ENCODE peak calls at places on chromosomes 7 and 10, in four cellular contexts. Y is H1, I is SK-N-SH, Q is HCT116. C is an unnamed sample.
A peak's percentile ranks its signal among the peaks of the same experiment; 100 is the strongest.

GRCh38 chr10:106500585-106501525 is 663.7 kb downstream of the SORCS1 start:
- DNase-seq in Y (no peak), I (no peak), Q (no peak), C (no peak)

GRCh38 chr7:12092499-12093130 is 118.5 kb upstream of the TMEM106B start:
- DNase-seq in Y (no peak), I (no peak), Q (no peak), C (no peak)

GRCh38 chr7:1599571-1600395 is 30.0 kb upstream of the PSMG3 start:
- DNase-seq in Y (no peak), I (peak; percentile 62), Q (no peak), C (no peak)

GRCh38 chr10:130434446-130435385 is 298.5 kb downstream of the GLRX3 start:
- DNase-seq in Y (no peak), I (no peak), Q (no peak), C (no peak)

GRCh38 chr7:39851466-39852045 is 98.5 kb upstream of the CDK13 start:
- DNase-seq in Y (no peak), I (no peak), Q (no peak), C (no peak)

GRCh38 chr7:149670288-149670687 is 103.1 kb downstream of the ZNF467 start:
- DNase-seq in Y (no peak), I (peak; percentile 64), Q (no peak), C (peak; percentile 32)

GRCh38 chr10:101285093-101285463 is 55.8 kb upstream of the LBX1 start:
- DNase-seq in Y (no peak), I (no peak), Q (no peak), C (no peak)

GRCh38 chr7:101365956-101366355 is 3.3 kb downstream of the COL26A1 start:
- DNase-seq in Y (no peak), I (no peak), Q (no peak), C (no peak)

GRCh38 chr10:29254123-29255046 is 34.5 kb upstream of the LYZL1 start:
- DNase-seq in Y (no peak), I (peak; percentile 81), Q (no peak), C (no peak)

GRCh38 chr10:79417266-79417665 is 28.2 kb downstream of the ZCCHC24 start:
- DNase-seq in Y (no peak), I (no peak), Q (no peak), C (no peak)

GRCh38 chr7:650339-651031 is 76.0 kb upstream of the DNAAF5 start:
- DNase-seq in Y (no peak), I (no peak), Q (no peak), C (no peak)

GRCh38 chr7:2680792-2681490 is 7.1 kb upstream of the AMZ1 start:
- DNase-seq in Y (peak; percentile 46), I (peak; percentile 94), Q (peak; percentile 56), C (peak; percentile 98)

GRCh38 chr7:137772221-137772620 is 74.6 kb downstream of the DGKI start:
- DNase-seq in Y (no peak), I (no peak), Q (no peak), C (no peak)

GRCh38 chr10:11793762-11794479 is 29.2 kb upstream of the PROSER2 start:
- DNase-seq in Y (no peak), I (no peak), Q (peak; percentile 86), C (no peak)

GRCh38 chr10:34049887-34050286 is 715.4 kb upstream of the NRP1 start:
- DNase-seq in Y (no peak), I (no peak), Q (no peak), C (no peak)

GRCh38 chr7:50317221-50317678 is 12.7 kb downstream of the IKZF1 start:
- DNase-seq in Y (no peak), I (no peak), Q (no peak), C (no peak)

GRCh38 chr7:70647801-70648491 is 484.0 kb upstream of the GALNT17 start:
- DNase-seq in Y (no peak), I (no peak), Q (no peak), C (no peak)

GRCh38 chr10:58334817-58335305 is at the start of gene UBE2D1:
- DNase-seq in Y (peak; percentile 47), I (peak; percentile 92), Q (peak; percentile 55), C (peak; percentile 86)

GRCh38 chr7:87875151-87876039 is 765 bp downstream of the SLC25A40 start:
- DNase-seq in Y (no peak), I (peak; percentile 86), Q (no peak), C (no peak)

GRCh38 chr7:5421626-5422323 is 1.9 kb downstream of the TNRC18 start:
- DNase-seq in Y (no peak), I (peak; percentile 67), Q (no peak), C (peak; percentile 89)

GRCh38 chr10:70053896-70054641 is 1.4 kb downstream of the MACROH2A2 start:
- DNase-seq in Y (no peak), I (peak; percentile 81), Q (peak; percentile 15), C (peak; percentile 39)

GRCh38 chr7:155764432-155764798 is 47.8 kb downstream of the SHH start:
- DNase-seq in Y (no peak), I (no peak), Q (no peak), C (no peak)

GRCh38 chr10:31603245-31604087 is 284.4 kb downstream of the ZEB1 start:
- DNase-seq in Y (peak; percentile 90), I (peak; percentile 98), Q (peak; percentile 90), C (peak; percentile 94)

GRCh38 chr7:76273503-76273902 is 29.0 kb upstream of the HSPB1 start:
- DNase-seq in Y (no peak), I (no peak), Q (no peak), C (no peak)

GRCh38 chr7:157394246-157395191 is 57.7 kb downstream of the DNAJB6 start:
- DNase-seq in Y (no peak), I (no peak), Q (no peak), C (no peak)

GRCh38 chr10:110083884-110084283 is 76.1 kb downstream of the ADD3 start:
- DNase-seq in Y (no peak), I (no peak), Q (no peak), C (no peak)

GRCh38 chr7:4794591-4795350 is 19.3 kb downstream of the AP5Z1 start:
- DNase-seq in Y (no peak), I (no peak), Q (no peak), C (peak; percentile 20)

GRCh38 chr7:15315678-15316077 is 246.1 kb downstream of the AGMO start:
- DNase-seq in Y (no peak), I (no peak), Q (no peak), C (no peak)

GRCh38 chr10:59432207-59432900 is 70.0 kb upstream of the FAM13C start:
- DNase-seq in Y (no peak), I (no peak), Q (no peak), C (no peak)

GRCh38 chr10:82668266-82668665 is 793.3 kb downstream of the NRG3 start:
- DNase-seq in Y (no peak), I (no peak), Q (no peak), C (no peak)
- TF ChIP-seq JUND in Y (no peak), I (peak; percentile 86), Q (no peak), C (no peak)

GRCh38 chr7:73830618-73830871 is 251 bp upstream of the CLDN4 start:
- DNase-seq in Y (no peak), I (no peak), Q (no peak), C (no peak)

GRCh38 chr7:73833251-73833919 is 2.6 kb downstream of the CLDN4 start:
- DNase-seq in Y (no peak), I (no peak), Q (no peak), C (peak; percentile 89)

GRCh38 chr7:73830872-73831655 is at the start of gene CLDN4:
- DNase-seq in Y (no peak), I (no peak), Q (peak; percentile 93), C (peak; percentile 99)

GRCh38 chr7:73832806-73833205 is 2.0 kb downstream of the CLDN4 start:
- DNase-seq in Y (no peak), I (no peak), Q (no peak), C (no peak)

GRCh38 chr7:73831656-73832579 is 1.1 kb downstream of the CLDN4 start:
- DNase-seq in Y (no peak), I (no peak), Q (peak; percentile 77), C (peak; percentile 98)
- TF ChIP-seq JUND in Y (no peak), I (no peak), Q (no peak), C (peak; percentile 60)

DNA sequence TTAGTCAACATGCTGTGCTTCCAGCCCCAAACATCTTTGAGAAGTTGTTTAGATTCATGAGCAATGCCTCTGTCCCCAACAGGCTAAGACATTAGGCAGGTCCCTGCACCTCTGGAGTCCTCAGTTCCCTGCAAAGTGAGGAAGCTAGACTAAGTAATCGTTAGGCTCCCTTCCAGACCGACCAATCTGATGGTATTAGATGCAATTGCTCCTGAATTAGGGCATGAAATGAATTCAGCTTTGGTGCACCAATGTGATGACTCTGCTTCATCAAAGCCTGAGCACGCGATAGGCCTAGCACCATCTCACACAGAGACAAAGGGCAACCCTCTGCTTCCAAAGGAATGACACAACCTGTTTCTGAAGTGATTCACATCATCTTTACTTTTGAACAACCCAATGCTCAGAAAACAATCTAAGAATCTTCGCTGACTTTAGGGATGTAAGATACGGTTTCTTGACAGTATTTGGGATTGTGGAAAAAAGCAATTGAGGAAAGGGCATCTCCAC is 723 bp upstream of the TES start:
- DNase-seq in Y (no peak), I (no peak), Q (no peak), C (no peak)
- TF ChIP-seq JUND in Y (no peak), I (no peak), Q (no peak), C (no peak)

GRCh38 chr10:89281606-89282395 is 20.0 kb upstream of the IFIT2 start:
- DNase-seq in Y (no peak), I (no peak), Q (no peak), C (no peak)

GRCh38 chr10:89279449-89279869 is 22.4 kb upstream of the IFIT2 start:
- DNase-seq in Y (no peak), I (no peak), Q (no peak), C (no peak)

GRCh38 chr10:89280501-89280900 is 21.3 kb upstream of the IFIT2 start:
- DNase-seq in Y (no peak), I (no peak), Q (no peak), C (no peak)

GRCh38 chr10:89283988-89284475 is 17.8 kb upstream of the IFIT2 start:
- DNase-seq in Y (no peak), I (peak; percentile 70), Q (no peak), C (no peak)

DNA sequence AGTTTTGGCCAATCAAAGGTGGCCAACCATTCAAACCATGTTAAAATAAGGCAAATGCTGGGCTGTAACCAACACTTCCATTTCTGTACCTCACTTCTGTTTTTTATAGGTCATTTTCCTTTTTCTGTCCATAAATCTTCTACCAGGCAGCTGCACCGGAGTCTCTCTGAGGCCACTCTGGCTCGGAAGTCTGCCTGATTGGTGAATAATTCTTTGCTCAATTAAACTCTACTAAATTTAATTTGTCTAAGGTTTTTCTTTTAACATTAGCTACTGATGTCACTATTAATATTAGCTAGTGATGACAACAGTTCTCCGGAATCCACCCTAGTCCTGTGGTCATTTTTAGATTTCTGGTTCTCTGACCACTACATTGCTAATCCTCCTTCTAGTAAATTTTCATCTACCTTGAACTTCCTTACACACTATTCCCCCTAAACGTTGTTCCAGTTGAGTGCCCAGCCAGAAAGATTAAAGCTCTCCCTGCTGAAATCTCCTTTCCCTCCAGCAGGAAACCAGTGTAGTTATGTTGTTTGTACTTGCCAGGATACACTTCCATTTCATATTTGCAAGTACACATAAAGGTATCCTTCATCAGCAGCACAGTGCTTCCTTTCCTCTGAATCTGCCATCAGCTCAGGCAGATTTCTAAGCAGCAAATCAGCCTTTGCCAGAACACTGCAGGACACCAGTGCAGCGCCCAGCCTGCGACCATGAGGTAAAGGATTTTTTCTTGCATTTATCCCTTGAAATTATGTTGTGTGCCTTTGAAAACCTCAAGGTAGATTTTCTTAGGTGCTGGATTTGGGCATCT is 18.5 kb upstream of the IFIT2 start:
- DNase-seq in Y (no peak), I (peak; percentile 26), Q (no peak), C (no peak)
- TF ChIP-seq JUND in Y (no peak), I (peak; percentile 30), Q (no peak), C (no peak)

C was measured in T47D.